ENCODE peak calls at places on chromosomes 4 and X, in four cellular contexts. G is K562, N is HepG2, J is H1. R is an unnamed sample.

GRCh38 chrX:42432552-42432951 is 345.4 kb downstream of the PPP1R2C start:
- DNase-seq in J (no peak), N (peak), G (no peak), R (no peak)

GRCh38 chr4:31104033-31104432 is 383.9 kb downstream of the PCDH7 start:
- DNase-seq in N (no peak), G (no peak), J (no peak), R (no peak)

GRCh38 chr4:42399393-42399792 is 2.1 kb downstream of the SHISA3 start:
- DNase-seq in J (no peak), N (no peak), G (no peak), R (no peak)

GRCh38 chr4:15303052-15303641 is 124.7 kb upstream of the C1QTNF7 start:
- DNase-seq in J (no peak), N (peak), G (no peak), R (peak)

GRCh38 chr4:144689125-144689524 is 43.2 kb downstream of the HHIP start:
- DNase-seq in G (no peak), N (no peak), J (no peak), R (no peak)

GRCh38 chrX:65688403-65688881 is 21.0 kb downstream of the MSN start:
- DNase-seq in G (no peak), J (no peak), N (no peak), R (no peak)

GRCh38 chr4:151152033-151152432 is 52.6 kb downstream of the RPS3A start:
- DNase-seq in G (no peak), N (no peak), J (no peak), R (peak)

GRCh38 chr4:102868153-102868781 is 525 bp upstream of the CISD2 start:
- DNase-seq in J (no peak), N (no peak), G (no peak), R (peak)

GRCh38 chrX:74465424-74465823 is 44.1 kb downstream of the SLC16A2 start:
- DNase-seq in N (no peak), G (no peak), J (no peak), R (no peak)

GRCh38 chrX:43581888-43582539 is 74.1 kb upstream of the MAOA start:
- DNase-seq in J (no peak), N (no peak), G (no peak), R (no peak)
- TF ChIP-seq RNF2 in J (no peak), N (no peak), G (no peak), R (no peak)

DNA sequence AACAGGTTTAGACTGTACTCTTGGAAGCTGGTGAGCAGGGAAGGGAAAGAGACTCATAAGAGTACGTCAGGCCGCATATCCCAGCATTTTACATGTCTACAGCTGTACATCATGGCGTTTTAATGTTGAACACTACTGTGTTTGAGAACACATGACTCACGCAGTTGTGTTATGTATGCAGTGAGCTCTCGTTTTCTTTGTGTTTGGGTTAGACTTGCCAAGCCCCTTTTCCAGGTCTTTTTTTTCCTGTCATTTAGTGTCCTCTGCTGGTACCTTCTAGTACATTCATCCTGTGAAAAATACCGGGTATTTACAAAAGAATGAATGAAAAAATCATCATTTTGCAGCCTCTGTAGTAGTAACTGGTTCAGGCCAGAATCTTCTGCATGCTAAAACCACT is 35.3 kb downstream of the SMS start:
- DNase-seq in N (no peak), G (no peak), J (no peak), R (peak)
- TF ChIP-seq RNF2 in N (no peak), G (no peak), J (no peak), R (no peak)

GRCh38 chr4:78661923-78662521 is 110.5 kb downstream of the ANXA3 start:
- DNase-seq in N (peak), G (no peak), J (no peak), R (no peak)
- TF ChIP-seq RNF2 in N (no peak), G (no peak), J (no peak), R (no peak)

GRCh38 chr4:1673671-1674070 is 10.4 kb downstream of the FAM53A start:
- DNase-seq in N (no peak), J (no peak), G (no peak), R (no peak)

GRCh38 chr4:1676605-1677525 is 7.2 kb downstream of the FAM53A start:
- DNase-seq in G (peak), N (no peak), J (no peak), R (no peak)

GRCh38 chr4:1675136-1675801 is 8.8 kb downstream of the FAM53A start:
- DNase-seq in G (no peak), J (no peak), N (no peak), R (no peak)

GRCh38 chr4:1675802-1676137 is 8.3 kb downstream of the FAM53A start:
- DNase-seq in G (no peak), N (no peak), J (no peak), R (no peak)

DNA sequence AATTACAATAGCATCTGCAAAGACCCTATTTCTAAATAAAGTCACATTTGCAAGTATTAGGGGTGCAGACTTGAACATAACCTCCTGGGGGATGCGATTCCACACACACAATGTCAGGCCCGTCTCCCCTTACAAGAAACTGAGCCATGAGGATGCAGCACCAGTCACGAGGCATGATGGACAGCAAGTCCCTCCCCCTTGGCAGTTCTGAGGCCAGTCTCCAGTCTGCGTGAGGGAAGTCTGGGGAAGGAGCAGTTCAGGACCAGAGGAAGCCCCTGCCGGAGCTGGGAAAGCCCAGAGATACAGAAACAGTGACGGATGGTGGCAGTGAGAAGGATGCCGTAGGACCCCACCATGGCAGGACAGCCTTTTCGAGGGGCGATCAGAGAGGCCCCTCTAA is 9.4 kb downstream of the FAM53A start:
- DNase-seq in G (no peak), J (no peak), N (no peak), R (no peak)
- TF ChIP-seq RNF2 in G (no peak), J (no peak), N (no peak), R (no peak)

DNA sequence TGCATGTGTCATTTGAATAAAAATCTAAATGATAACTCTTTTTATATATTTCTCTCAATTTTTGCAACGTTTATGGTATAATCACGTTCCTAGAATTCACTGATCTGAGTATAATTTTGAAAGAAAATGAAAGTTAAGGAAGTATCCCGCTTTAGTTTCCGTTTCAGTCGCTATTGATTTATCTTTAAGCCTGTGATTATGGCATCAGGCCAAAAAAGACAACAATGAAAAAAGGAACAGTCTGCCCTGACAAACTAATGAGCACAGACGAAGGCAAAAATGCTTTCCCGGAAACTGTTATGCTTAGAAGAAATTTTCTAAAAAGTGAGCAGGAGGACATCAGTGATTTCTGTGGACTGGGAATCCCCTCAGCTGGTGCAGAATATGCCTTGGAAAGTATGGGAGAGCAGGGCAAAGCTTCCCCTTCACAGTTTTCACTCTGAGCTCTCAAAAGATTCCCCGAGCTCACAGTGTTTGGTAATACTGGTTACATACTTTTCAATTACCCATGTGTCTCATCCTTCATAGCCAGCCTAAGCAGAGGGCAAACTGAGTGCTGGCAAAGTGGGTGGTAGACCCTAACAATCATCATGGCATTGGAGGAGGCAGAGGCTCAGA is 5.1 kb upstream of the CXCL10 start:
- DNase-seq in N (no peak), J (no peak), G (no peak), R (no peak)
- TF ChIP-seq RNF2 in N (no peak), J (no peak), G (no peak), R (no peak)

GRCh38 chr4:154277164-154277563 is 214.4 kb downstream of the DCHS2 start:
- DNase-seq in J (peak), G (no peak), N (no peak), R (no peak)
- TF ChIP-seq RNF2 in J (no peak), G (no peak), N (no peak), R (no peak)

DNA sequence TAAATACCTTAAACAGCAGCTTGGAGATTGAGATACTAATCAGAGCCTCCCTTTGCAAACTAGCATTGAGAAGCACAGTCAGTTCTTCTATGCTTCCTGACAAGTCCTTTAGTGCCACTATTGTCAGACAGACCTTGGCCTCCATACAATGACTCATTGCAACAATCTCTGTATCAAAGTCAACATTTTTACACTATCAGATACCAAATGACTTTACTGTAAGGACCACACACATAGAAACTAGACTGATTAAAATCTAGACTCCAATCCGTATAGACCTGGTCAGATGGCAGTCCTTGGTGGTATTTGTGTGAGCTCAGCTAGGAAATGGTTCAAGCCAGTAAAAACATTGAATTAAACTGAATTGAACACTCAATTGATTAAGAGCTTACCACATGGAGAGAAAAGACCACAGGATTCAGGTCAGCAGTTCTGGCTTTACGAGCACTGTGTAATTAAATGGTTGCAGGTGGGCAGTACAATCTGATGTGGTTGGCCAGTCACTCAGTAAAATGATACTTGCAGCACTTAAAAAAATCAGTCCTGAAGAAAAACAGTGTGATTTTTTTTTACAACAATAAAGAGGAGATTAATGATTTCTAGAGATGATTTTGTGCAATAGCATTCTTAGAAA is 549.8 kb upstream of the LCORL start:
- DNase-seq in N (peak), J (no peak), G (no peak), R (no peak)
- TF ChIP-seq RNF2 in N (no peak), J (no peak), G (no peak), R (no peak)

GRCh38 chrX:120358687-120359086 is 3.2 kb upstream of the ATP1B4 start:
- DNase-seq in G (no peak), J (no peak), N (no peak), R (no peak)
- TF ChIP-seq RNF2 in G (no peak), J (no peak), N (no peak), R (no peak)